ENCODE peak calls at places on chromosomes 13 and 19, in four cellular contexts. S is SK-N-SH, Y is K562, A is GM12878. O is an unnamed sample.

GRCh38 chr19:40273469-40274360 is 11.4 kb downstream of the AKT2 start:
- DNase-seq in A (no peak), Y (peak), S (no peak), O (no peak)

GRCh38 chr13:109162248-109163051 is 533.0 kb downstream of the MYO16 start:
- DNase-seq in Y (no peak), S (no peak), A (peak), O (no peak)

GRCh38 chr19:34480971-34481821 is at the start of gene WTIP:
- DNase-seq in A (no peak), S (peak), Y (no peak), O (peak)

GRCh38 chr19:37594982-37595382 is 306 bp downstream of the ZNF540 start:
- DNase-seq in Y (peak), S (no peak), A (peak), O (no peak)

GRCh38 chr19:34082289-34083077 is 89.8 kb upstream of the LSM14A start:
- DNase-seq in S (no peak), Y (no peak), A (no peak), O (no peak)

GRCh38 chr19:29517946-29518345 is 7.8 kb upstream of the VSTM2B start:
- DNase-seq in A (no peak), Y (no peak), S (no peak), O (no peak)

GRCh38 chr13:97934590-97934989 is 18.9 kb upstream of the IPO5 start:
- DNase-seq in S (no peak), Y (no peak), A (no peak), O (no peak)

GRCh38 chr19:35206379-35206778 is 22.2 kb downstream of the FAM187B start:
- DNase-seq in A (peak), Y (no peak), S (no peak), O (no peak)

GRCh38 chr13:110233181-110233641 is 73.7 kb downstream of the COL4A1 start:
- DNase-seq in Y (no peak), A (no peak), S (peak), O (no peak)

DNA sequence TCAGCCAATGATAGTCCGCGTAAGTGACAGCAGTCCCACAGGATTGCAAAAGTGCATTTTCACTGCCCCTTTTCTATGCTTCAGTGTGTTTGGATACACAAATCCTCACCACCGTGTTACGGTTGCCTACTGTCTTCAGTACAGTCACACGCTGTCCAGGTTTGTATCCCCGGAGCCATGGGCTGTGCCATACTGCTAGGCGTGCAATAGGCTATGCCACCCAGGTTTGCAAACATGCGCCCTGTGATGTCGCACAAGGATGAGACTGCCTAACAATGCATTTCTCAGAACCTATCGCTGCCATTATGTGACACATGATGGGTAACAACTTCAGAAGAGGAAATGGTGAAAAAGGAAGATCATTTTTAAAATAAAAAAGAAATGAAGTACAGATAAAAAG is 16.8 kb upstream of the ADPRHL1 start:
- DNase-seq in Y (no peak), S (no peak), A (no peak), O (no peak)
- TF ChIP-seq JUND in Y (no peak), S (no peak), A (no peak), O (no peak)

GRCh38 chr13:41603917-41604316 is 146.6 kb downstream of the RGCC start:
- DNase-seq in A (no peak), Y (peak), S (no peak), O (no peak)
- TF ChIP-seq SMC3 in A (no peak), Y (no peak), S (no peak), O (no peak)

GRCh38 chr13:113090806-113091205 is 14.8 kb upstream of the F7 start:
- DNase-seq in Y (no peak), A (no peak), S (no peak), O (no peak)
- TF ChIP-seq ZBTB33 in Y (no peak), A (no peak), S (no peak), O (no peak)

DNA sequence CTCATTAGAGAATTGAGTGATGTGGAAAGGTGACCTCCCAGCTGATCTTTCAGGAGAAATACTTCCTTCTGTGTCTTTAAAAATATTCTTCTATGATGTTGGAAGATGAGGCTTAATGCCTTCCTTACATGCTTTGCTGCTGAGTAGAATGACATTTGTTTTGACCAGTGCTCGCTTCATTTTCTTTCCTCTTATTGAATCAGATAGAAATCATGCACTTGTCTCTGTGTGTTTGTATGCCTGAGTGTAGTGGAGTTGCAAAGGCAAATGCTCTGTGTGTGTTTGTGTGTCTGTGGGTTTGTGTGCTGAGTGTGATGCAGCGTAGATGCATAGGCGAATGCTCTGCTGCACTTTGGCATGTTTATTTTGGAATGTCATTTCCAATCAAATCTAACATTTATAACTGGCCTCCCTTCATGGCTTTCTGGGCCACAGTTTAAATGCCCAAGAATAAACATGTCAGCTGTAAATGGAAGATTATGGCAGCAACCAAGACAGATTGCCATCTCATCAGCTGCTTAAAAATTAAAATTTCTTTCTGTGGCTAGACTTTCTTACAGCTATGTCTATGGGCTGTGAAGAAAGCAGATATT is 591.6 kb downstream of the FGF9 start:
- DNase-seq in S (no peak), A (no peak), Y (no peak), O (no peak)
- TF ChIP-seq JUND in S (no peak), A (no peak), Y (no peak), O (no peak)

DNA sequence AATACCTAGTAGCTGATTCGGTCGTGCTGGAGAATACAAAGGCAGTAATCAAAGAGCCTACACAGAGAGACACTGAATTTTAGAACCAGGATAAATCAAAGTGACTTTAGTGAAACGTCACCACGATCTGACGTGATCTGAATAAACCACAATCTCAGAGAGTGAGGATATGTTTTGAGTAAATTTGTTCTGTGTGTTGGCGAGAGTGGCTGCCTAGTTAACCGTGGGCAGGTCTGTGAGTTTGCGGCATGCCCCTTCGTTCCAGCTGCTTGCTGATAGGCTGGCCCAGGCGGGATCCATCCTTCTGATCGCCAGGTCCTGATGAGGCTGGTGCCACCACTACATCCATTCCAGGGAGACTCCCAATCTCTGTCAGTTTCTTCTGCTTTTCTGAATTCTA is 40.4 kb downstream of the LRCH1 start:
- DNase-seq in S (no peak), A (no peak), Y (no peak), O (no peak)
- TF ChIP-seq SMC3 in S (no peak), A (no peak), Y (no peak), O (no peak)

GRCh38 chr19:18100710-18101109 is 3.1 kb downstream of the MAST3 start:
- DNase-seq in S (no peak), A (no peak), Y (peak), O (peak)
- TF ChIP-seq ZBTB33 in S (no peak), A (no peak), Y (no peak), O (no peak)

GRCh38 chr13:36026556-36026955 is 104.6 kb downstream of the DCLK1 start:
- DNase-seq in S (no peak), A (no peak), Y (no peak), O (no peak)
- TF ChIP-seq JUND in S (no peak), A (no peak), Y (no peak), O (no peak)

DNA sequence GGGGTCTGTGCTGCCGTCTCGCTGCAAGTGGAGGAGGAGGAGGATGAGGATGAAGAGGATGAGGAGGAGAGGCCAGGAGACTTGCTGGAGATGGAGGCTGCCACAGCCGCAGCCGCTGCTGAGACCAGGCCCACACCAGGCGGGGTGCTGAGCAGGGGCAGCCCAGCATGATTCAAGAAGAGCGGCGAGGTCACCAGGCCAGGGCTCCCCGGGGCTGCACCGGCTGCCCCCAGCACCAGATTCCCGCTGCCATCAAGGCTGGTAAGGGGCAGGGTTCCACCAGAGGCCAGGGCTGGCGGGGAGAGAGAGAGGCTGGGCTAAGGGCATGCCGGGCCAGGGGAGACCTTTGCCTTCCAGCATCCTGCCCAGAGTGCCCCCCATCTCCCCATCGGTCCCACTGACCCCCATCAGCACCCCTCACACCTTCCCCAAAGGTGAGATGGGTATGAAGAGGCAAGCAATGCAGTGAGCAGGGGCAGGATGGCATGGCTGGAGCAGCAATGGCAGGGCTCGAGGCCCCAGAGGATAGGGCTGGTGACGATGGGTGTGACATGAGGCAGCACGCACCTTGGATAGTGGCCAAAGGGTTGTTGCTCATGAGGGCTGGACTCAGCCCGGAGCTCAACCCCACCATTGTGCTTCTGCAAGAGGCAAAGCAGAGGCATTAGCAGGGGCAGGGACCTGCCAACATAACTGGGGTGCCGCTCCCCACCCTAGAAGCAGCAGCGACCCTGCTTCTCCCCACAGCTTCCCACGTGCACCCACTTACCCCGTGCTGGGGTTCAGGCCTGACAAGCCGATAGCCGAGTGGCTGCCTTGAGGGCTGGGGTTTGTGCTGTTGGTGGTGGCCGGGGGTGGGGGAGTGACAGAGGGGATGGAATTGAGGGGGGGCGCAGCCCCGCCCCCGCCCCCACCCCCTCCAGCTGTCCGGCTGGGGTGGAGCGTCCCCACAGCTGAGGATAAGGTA is 15.6 kb downstream of the ZNF574 start:
- DNase-seq in Y (no peak), S (peak), A (no peak), O (no peak)
- TF ChIP-seq SMC3 in Y (no peak), S (no peak), A (no peak), O (no peak)

DNA sequence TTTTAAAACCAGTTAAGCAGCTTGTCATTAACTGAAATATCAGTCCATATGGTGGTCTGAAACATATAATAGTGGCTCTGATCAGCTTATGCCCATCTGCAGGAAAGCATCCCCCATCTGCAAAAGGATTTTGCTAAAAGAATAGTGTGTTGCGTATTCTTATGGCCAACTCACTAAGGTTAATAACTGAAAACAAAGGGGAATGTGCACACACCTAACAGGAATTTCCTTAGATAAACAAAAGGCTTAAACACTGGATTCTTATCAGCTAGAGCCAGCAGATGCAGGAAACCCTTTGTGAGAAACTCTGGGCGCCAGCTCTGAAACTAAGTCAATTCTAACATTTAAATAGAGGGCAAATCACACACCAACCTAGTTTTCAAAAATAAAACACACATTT is 22.1 kb downstream of the VPS36 start:
- DNase-seq in A (no peak), S (peak), Y (peak), O (peak)
- TF ChIP-seq ZBTB33 in A (no peak), S (no peak), Y (no peak), O (no peak)

DNA sequence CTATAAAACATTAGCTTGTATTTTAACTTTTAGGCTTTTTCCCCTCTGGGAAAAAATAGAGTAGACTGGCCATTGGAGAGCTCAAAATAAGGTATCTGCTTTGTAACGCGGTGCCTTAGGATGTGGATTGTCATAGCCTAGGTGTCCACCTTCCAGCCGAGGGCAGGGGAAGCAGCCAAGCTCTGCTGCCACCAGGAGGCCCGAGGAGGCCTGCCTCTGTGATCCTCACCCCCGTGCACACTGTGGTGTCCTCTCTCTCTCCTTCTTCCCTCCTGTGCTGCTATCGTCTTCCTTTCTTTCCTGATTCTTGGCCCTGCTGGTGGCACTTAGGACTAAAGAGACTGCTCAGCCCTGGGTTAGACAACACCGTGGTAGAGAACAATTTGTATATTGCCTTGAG is 11.3 kb downstream of the HNRNPM start:
- DNase-seq in S (no peak), A (no peak), Y (no peak), O (no peak)
- TF ChIP-seq JUND in S (no peak), A (no peak), Y (no peak), O (no peak)